ENCODE peak calls at places on chromosomes 16 and 17, in nine cellular contexts. B, H, J, A, X, D, C, W and V are unnamed samples.

GRCh38 chr16:28473714-28474265 is 1.7 kb upstream of the NPIPB7 start:
- DNase-seq in C (no peak), X (no peak), A (peak), D (peak), B (no peak), J (no peak), W (no peak), H (no peak), V (no peak)

GRCh38 chr17:29347831-29348281 is 42.3 kb upstream of the TAOK1 start:
- DNase-seq in X (no peak), A (no peak), J (no peak), W (no peak), C (peak), B (peak), D (peak), H (no peak), V (peak)

GRCh38 chr16:11079657-11080187 is 135.4 kb downstream of the CLEC16A start:
- DNase-seq in C (peak), A (no peak), J (no peak), W (peak), H (no peak), X (no peak), D (peak), B (peak), V (peak)

GRCh38 chr17:5203908-5204294 is 12.2 kb upstream of the ZNF594 start:
- DNase-seq in D (peak), H (no peak), B (no peak), A (no peak), W (no peak), J (no peak), C (peak), X (no peak), V (peak)

GRCh38 chr16:80948886-80949502 is 57.7 kb downstream of the CMC2 start:
- DNase-seq in J (no peak), C (no peak), D (peak), X (peak), B (no peak), H (no peak), W (no peak), A (peak), V (peak)

GRCh38 chr16:595942-596735 is 6.3 kb downstream of the RAB40C start:
- DNase-seq in X (peak), H (no peak), C (no peak), W (no peak), A (no peak), B (no peak), J (no peak), D (no peak), V (no peak)

GRCh38 chr16:79128706-79129105 is 471.8 kb downstream of the MAF start:
- DNase-seq in W (no peak), C (no peak), X (no peak), J (no peak), H (no peak), D (no peak), A (no peak), B (no peak), V (no peak)

GRCh38 chr16:53744449-53744848 is 40.5 kb downstream of the FTO start:
- DNase-seq in J (no peak), X (no peak), A (no peak), W (no peak), B (no peak), H (no peak), D (no peak), C (peak), V (no peak)

GRCh38 chr16:67942200-67942509 is 1.8 kb downstream of the LCAT start:
- DNase-seq in D (peak), X (no peak), H (no peak), W (no peak), A (no peak), C (no peak), J (no peak), B (no peak), V (peak)

GRCh38 chr17:27578718-27579085 is 52.3 kb upstream of the LGALS9 start:
- DNase-seq in J (no peak), B (no peak), W (no peak), A (no peak), H (no peak), C (no peak), X (no peak), D (peak), V (peak)

GRCh38 chr16:55622302-55622701 is 33.5 kb upstream of the SLC6A2 start:
- DNase-seq in W (no peak), B (no peak), C (no peak), J (no peak), A (no peak), X (no peak), D (no peak), H (no peak), V (no peak)

GRCh38 chr17:15498107-15498506 is 30.7 kb upstream of the CDRT4 start:
- DNase-seq in A (no peak), J (no peak), C (no peak), X (no peak), H (no peak), W (no peak), B (no peak), D (peak), V (peak)

GRCh38 chr16:25841776-25842175 is 150.0 kb downstream of the HS3ST4 start:
- DNase-seq in C (no peak), W (no peak), X (no peak), D (no peak), A (no peak), B (no peak), H (no peak), J (no peak), V (no peak)

GRCh38 chr16:24052466-24053324 is 203.4 kb upstream of the CACNG3 start:
- DNase-seq in C (no peak), B (no peak), W (no peak), X (no peak), H (no peak), A (no peak), D (no peak), J (no peak), V (no peak)

GRCh38 chr16:67959520-67959919 is 8.9 kb downstream of the SLC12A4 start:
- DNase-seq in X (no peak), D (peak), H (no peak), C (no peak), J (no peak), A (peak), W (no peak), B (peak), V (peak)

GRCh38 chr17:76867578-76868175 is 527 bp upstream of the MGAT5B start:
- DNase-seq in C (no peak), H (no peak), D (peak), A (no peak), X (no peak), W (no peak), B (no peak), J (no peak), V (peak)

GRCh38 chr17:42937712-42938596 is 26.3 kb downstream of the AARSD1 start:
- DNase-seq in C (no peak), D (peak), A (peak), H (no peak), B (peak), W (peak), J (no peak), X (no peak), V (peak)

GRCh38 chr16:82192665-82193064 is 22.6 kb upstream of the MPHOSPH6 start:
- DNase-seq in X (no peak), A (no peak), B (peak), D (peak), C (no peak), J (no peak), H (no peak), W (peak), V (peak)

GRCh38 chr16:3472878-3473595 is 22.3 kb downstream of the C16orf90 start:
- DNase-seq in A (no peak), B (no peak), J (no peak), C (no peak), X (no peak), H (no peak), D (no peak), W (no peak), V (no peak)

GRCh38 chr16:4067262-4068001 is 48.8 kb downstream of the ADCY9 start:
- DNase-seq in D (no peak), X (no peak), A (no peak), H (no peak), W (no peak), C (no peak), J (no peak), B (peak), V (no peak)

GRCh38 chr16:11078812-11079459 is 134.6 kb downstream of the CLEC16A start:
- DNase-seq in C (no peak), A (peak), J (no peak), D (peak), X (no peak), H (no peak), B (peak), W (peak), V (peak)

GRCh38 chr16:4925791-4926190 is 11.2 kb downstream of the PPL start:
- DNase-seq in A (no peak), X (no peak), D (no peak), C (peak), H (no peak), J (no peak), W (no peak), B (no peak), V (no peak)

GRCh38 chr17:45910667-45911066 is 16.3 kb downstream of the MAPT start:
- DNase-seq in H (no peak), W (no peak), D (no peak), B (no peak), X (no peak), C (no peak), A (no peak), J (no peak), V (no peak)

GRCh38 chr16:81405702-81406113 is 38.9 kb upstream of the CMIP start:
- DNase-seq in H (no peak), X (no peak), B (peak), C (peak), A (no peak), J (no peak), W (peak), D (peak), V (peak)

GRCh38 chr17:77285594-77286390 is 145.0 kb downstream of the SEC14L1 start:
- DNase-seq in D (peak), B (peak), H (no peak), X (peak), A (peak), C (peak), J (peak), W (no peak), V (peak)

GRCh38 chr17:49691677-49692191 is 13.8 kb upstream of the SPOP start:
- DNase-seq in X (no peak), W (no peak), J (no peak), B (no peak), C (no peak), D (no peak), H (no peak), A (no peak), V (no peak)

DNA sequence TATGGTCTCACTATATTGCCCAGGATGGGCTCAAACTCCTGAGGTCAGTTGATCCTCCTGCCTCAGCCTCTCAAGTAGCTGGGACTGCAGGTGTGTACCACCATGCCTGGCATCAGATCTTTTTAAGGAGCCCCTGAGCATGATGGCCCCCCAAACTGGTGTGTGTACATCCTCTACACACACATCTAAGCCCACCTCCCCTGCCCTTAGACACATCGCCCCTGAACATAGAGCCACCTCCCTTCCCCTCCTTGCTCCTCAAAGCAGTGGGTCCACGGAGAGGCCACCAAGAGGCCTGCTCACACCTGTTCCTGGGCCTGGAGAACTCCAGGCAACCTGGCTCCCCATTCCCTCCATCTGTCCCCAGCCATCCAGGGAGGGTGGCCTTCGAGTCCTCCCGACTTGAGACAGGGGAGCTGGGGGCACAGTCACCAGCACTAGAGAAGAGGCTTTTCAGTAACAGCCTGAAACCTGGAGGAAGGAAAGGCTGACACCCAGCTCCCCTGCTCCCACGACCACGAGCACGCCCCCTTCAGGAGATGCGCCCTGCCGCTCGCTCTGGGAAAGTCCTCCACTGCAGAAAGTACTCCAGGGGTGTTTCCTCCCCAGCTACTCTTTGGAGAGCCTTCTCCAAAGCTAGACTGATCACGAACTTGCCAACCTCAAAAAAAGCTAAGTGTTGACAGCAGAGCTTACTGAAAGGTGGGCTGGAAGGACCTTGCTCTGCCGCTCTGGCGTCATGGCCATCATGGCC is 12.6 kb upstream of the PRR29 start:
- DNase-seq in D (no peak), H (no peak), W (no peak), X (no peak), C (no peak), B (no peak), J (no peak), A (no peak), V (no peak)
- TF ChIP-seq CTCF in D (no peak), H (no peak), W (no peak), X (no peak), C (no peak), B (no peak), J (no peak), A (no peak), V (no peak)

GRCh38 chr16:30766922-30767284 is 4.8 kb downstream of the RNF40 start:
- DNase-seq in B (no peak), D (no peak), J (no peak), X (no peak), A (no peak), W (no peak), H (no peak), C (no peak), V (no peak)
- H3K4me3 ChIP-seq in B (no peak), D (no peak), J (no peak), X (no peak), A (no peak), W (no peak), H (no peak), C (no peak), V (no peak)

GRCh38 chr17:58631523-58632323 is 60.1 kb downstream of the TEX14 start:
- DNase-seq in B (peak), A (peak), J (peak), C (peak), H (peak), D (peak), X (peak), W (peak), V (peak)
- TF ChIP-seq CTCF in B (peak), A (peak), J (no peak), C (peak), H (no peak), D (peak), X (no peak), W (peak), V (peak)

GRCh38 chr17:13474073-13474800 is 127.5 kb downstream of the HS3ST3A1 start:
- DNase-seq in W (peak), C (no peak), X (no peak), B (no peak), J (no peak), A (no peak), H (no peak), D (no peak), V (peak)
- H3K4me3 ChIP-seq in W (no peak), C (no peak), X (no peak), B (no peak), J (no peak), A (no peak), H (no peak), D (no peak), V (no peak)

GRCh38 chr17:82542439-82542838 is 22.9 kb downstream of the FOXK2 start:
- DNase-seq in A (no peak), J (no peak), H (no peak), X (no peak), W (no peak), C (no peak), D (no peak), B (no peak), V (no peak)
- TF ChIP-seq CTCF in A (no peak), J (no peak), H (no peak), X (no peak), W (no peak), C (no peak), D (no peak), B (no peak), V (no peak)